ENCODE peak calls at places on chromosomes 11 and 22, in four cellular contexts. K is H1, I is WTC11, H is K562. R is an unnamed sample.

GRCh38 chr11:74338963-74339362 is 27.5 kb upstream of the P4HA3 start:
- DNase-seq in I (no peak), K (no peak), H (no peak), R (no peak)

GRCh38 chr22:44446483-44446882 is 51.5 kb downstream of the RTL6 start:
- DNase-seq in K (no peak), I (no peak), H (no peak), R (no peak)

GRCh38 chr22:29631725-29632124 is 28.3 kb downstream of the NF2 start:
- DNase-seq in H (no peak), I (no peak), K (no peak), R (no peak)

GRCh38 chr11:27158763-27159679 is 118.4 kb downstream of the BBOX1 start:
- DNase-seq in H (peak), I (peak), K (peak), R (peak)

GRCh38 chr11:2902784-2903671 is 17.5 kb upstream of the CDKN1C start:
- DNase-seq in K (no peak), I (no peak), H (no peak), R (no peak)

GRCh38 chr11:24593332-24593731 is 96.5 kb downstream of the LUZP2 start:
- DNase-seq in H (no peak), I (no peak), K (no peak), R (no peak)

GRCh38 chr11:131044851-131045250 is 128.6 kb upstream of the SNX19 start:
- DNase-seq in I (no peak), H (no peak), K (no peak), R (no peak)

GRCh38 chr11:11416917-11417316 is 63.9 kb upstream of the CSNK2A3 start:
- DNase-seq in K (no peak), H (no peak), I (no peak), R (no peak)

GRCh38 chr11:65918211-65919150 is at the start of gene C11orf68:
- DNase-seq in H (peak), K (no peak), I (peak), R (no peak)

GRCh38 chr11:96205460-96205809 is 137.6 kb downstream of the MAML2 start:
- DNase-seq in H (no peak), K (no peak), I (no peak), R (no peak)

GRCh38 chr11:10303558-10304363 is 1.1 kb upstream of the ADM start:
- DNase-seq in I (peak), K (no peak), H (peak), R (peak)

GRCh38 chr11:87878373-87878779 is 296.9 kb downstream of the RAB38 start:
- DNase-seq in I (no peak), H (peak), K (no peak), R (no peak)

GRCh38 chr11:7376386-7376785 is 108.9 kb upstream of the OLFML1 start:
- DNase-seq in K (no peak), I (no peak), H (no peak), R (no peak)

GRCh38 chr22:47073101-47073500 is 310.7 kb downstream of the TBC1D22A start:
- DNase-seq in H (no peak), I (no peak), K (no peak), R (no peak)

GRCh38 chr11:12045914-12046635 is 37.6 kb upstream of the DKK3 start:
- DNase-seq in I (no peak), K (no peak), H (no peak), R (no peak)

GRCh38 chr22:32327066-32327465 is 30.6 kb upstream of the RFPL3 start:
- DNase-seq in K (no peak), H (no peak), I (no peak), R (no peak)

GRCh38 chr11:65505434-65506315 is 6.8 kb downstream of the MALAT1 start:
- DNase-seq in K (no peak), I (no peak), H (peak), R (no peak)

GRCh38 chr11:130442728-130443127 is 5.7 kb upstream of the ADAMTS15 start:
- DNase-seq in K (no peak), I (no peak), H (no peak), R (no peak)

GRCh38 chr11:14634813-14635212 is 8.8 kb upstream of the PDE3B start:
- DNase-seq in K (no peak), I (no peak), H (no peak), R (no peak)

GRCh38 chr11:108568183-108568858 is 25.2 kb downstream of the EXPH5 start:
- DNase-seq in H (no peak), K (no peak), I (no peak), R (no peak)

GRCh38 chr22:42678894-42679293 is 29.7 kb upstream of the CYB5R3 start:
- DNase-seq in H (no peak), I (no peak), K (no peak), R (no peak)

GRCh38 chr11:64373598-64373974 is 14.6 kb downstream of the RPS6KA4 start:
- DNase-seq in K (no peak), I (no peak), H (no peak), R (no peak)

GRCh38 chr22:19868773-19869471 is 14.2 kb upstream of the GNB1L start:
- DNase-seq in I (peak), K (no peak), H (no peak), R (no peak)

GRCh38 chr11:72519220-72519881 is 85.0 kb upstream of the CLPB start:
- DNase-seq in I (no peak), K (no peak), H (no peak), R (peak)

GRCh38 chr22:42317691-42318547 is 47.5 kb upstream of the TCF20 start:
- DNase-seq in H (no peak), K (no peak), I (peak), R (peak)

GRCh38 chr11:72831521-72832300 is 17.5 kb downstream of the ATG16L2 start:
- DNase-seq in K (peak), H (peak), I (peak), R (peak)

GRCh38 chr11:134235399-134235798 is 10.9 kb downstream of the VPS26B start:
- DNase-seq in K (no peak), H (no peak), I (no peak), R (no peak)

GRCh38 chr22:50723991-50724390 is 14.0 kb upstream of the ACR start:
- DNase-seq in I (no peak), H (no peak), K (no peak), R (no peak)

DNA sequence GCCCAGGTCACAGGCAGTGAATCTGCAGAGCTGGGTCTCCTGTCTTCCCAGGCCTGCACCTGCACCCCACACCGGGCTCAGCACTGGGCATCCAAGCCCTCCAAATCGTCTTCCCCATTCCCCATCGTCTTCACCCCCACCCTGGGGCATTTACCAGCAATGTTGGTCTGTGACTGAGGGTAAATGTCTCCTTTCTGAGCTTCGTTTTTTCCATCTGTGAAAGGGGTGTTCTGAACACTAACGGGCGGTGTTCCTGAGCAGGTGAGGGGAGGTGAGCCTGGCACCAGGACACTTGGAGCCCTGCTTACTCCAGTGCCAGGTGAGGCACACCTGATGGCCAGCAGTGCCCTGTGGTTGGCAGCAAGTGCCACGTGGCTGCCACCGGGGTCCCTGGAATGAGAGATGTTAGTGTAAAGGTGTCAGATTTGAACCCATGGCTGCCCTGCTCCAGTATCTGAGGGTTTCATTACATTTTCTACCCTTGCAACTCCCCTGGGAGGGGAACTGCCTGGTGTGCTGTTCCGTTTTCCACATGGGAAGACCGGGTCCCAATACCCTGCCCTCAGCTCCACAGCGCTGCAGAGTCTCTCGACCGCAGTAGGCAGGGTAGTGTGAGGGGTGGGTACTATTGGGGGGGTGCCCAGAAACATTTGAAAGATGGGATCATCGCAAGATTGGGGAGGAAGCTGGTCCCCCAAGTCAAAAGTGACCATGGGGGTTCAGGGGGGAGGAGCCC is 1.9 kb downstream of the CDC42EP1 start:
- DNase-seq in H (no peak), I (no peak), K (no peak), R (no peak)
- TF ChIP-seq TEAD4 in H (no peak), I (no peak), K (no peak), R (no peak)

DNA sequence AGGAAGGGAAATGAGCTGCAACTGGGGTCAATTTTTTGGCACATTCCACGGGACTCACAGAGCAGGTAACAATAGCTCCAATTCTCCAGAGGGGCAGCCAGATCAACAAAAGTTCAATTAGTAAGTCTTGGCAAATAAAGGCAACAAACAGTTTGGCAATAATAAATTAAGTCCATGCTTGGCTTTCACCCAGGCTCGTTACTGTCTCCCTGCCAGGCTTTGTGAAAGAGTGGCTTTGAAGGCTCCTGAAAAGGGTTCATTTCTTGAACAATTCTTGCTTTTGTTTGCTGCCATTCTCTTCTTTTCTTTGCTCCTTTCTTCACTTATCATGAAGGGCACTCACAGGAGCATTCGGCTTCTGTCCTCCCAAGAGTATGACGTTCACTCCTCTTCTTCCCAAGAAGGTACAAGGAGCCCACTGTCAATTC is 123.4 kb downstream of the APIP start:
- DNase-seq in H (no peak), K (no peak), I (no peak), R (no peak)
- TF ChIP-seq TEAD4 in H (no peak), K (no peak), I (no peak), R (no peak)

DNA sequence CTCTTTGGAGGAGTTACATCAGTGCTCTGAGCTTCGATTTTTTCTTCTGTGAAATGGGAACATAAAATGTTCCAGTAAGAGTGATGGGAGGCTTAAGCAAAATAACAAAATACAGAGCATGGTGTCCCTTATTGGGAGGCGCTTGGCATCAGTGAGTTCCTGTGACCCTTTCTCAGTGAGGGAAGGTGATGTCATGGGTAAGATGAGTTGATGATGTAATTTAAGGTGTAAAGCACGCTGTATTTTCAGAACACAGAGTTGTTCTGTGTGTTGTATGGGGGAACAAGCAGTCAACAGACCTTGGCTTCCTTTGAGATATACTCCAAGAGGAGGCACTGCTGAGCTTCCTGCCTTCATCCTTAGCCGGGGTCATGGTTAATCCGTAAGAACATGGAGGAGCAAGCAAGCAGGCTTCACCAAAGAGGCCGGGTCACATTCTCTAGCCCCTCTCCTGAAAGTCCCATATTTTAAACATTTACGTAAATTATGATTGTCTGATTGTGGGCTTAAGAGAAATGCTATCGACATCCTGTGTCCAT is 266.7 kb downstream of the LARGE1 start:
- DNase-seq in I (no peak), H (no peak), K (no peak), R (no peak)
- TF ChIP-seq TEAD4 in I (no peak), H (no peak), K (no peak), R (no peak)

GRCh38 chr11:110474578-110474977 is 44.8 kb downstream of the FDX1 start:
- DNase-seq in K (no peak), H (no peak), I (no peak), R (no peak)

GRCh38 chr11:110479070-110479444 is 49.3 kb downstream of the FDX1 start:
- DNase-seq in I (no peak), K (no peak), H (no peak), R (no peak)

GRCh38 chr11:110478410-110478809 is 48.7 kb downstream of the FDX1 start:
- DNase-seq in I (peak), K (no peak), H (peak), R (no peak)

GRCh38 chr11:110481523-110481922 is 51.8 kb downstream of the FDX1 start:
- DNase-seq in K (no peak), I (no peak), H (peak), R (no peak)

DNA sequence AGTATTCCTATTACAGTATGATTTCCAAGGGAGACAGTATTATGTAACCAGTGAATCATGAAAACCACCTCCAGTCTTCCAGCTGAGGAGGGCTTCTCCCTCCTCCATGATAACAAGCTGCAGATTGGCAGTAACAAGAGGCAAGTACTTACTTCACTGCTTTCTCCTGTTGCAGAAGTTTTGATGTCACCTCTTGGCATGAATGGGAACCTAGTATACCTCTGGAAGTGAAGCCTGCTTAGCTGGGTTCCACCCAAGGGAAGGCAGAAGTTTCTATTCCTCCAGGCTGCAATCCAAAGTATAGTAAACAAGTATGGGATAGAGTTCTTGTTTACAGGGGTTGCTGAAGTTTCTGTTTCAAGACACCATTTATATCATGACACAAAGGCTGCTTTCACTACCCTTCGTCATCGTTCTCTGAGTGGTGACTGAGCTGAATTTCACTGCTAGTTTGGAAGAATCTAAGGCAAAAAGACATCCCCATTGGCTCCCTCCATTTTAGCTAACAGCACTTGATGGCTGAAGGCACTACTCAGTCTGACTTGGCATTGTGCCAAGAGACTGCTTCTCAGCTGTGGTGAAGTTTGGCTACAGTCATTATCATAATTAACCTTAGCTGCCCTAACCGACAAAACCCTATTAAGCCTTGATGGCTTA is 49.8 kb downstream of the FDX1 start:
- DNase-seq in I (no peak), H (peak), K (no peak), R (no peak)
- TF ChIP-seq TEAD4 in I (no peak), H (no peak), K (no peak), R (no peak)

GRCh38 chr11:30815619-30816018 is 229.5 kb upstream of the MPPED2 start:
- DNase-seq in I (no peak), K (no peak), H (no peak), R (no peak)
- TF ChIP-seq TEAD4 in I (no peak), K (no peak), H (no peak), R (no peak)

GRCh38 chr11:69644071-69644961 is 3.4 kb downstream of the CCND1 start:
- DNase-seq in K (no peak), H (peak), I (no peak), R (peak)
- TF ChIP-seq TEAD4 in K (no peak), H (no peak), I (no peak), R (no peak)

GRCh38 chr11:100920571-100920970 is 209.0 kb downstream of the PGR start:
- DNase-seq in K (no peak), H (no peak), I (no peak), R (no peak)

GRCh38 chr11:100914415-100914814 is 215.2 kb downstream of the PGR start:
- DNase-seq in H (no peak), I (no peak), K (no peak), R (no peak)

GRCh38 chr11:100922116-100922515 is 207.5 kb downstream of the PGR start:
- DNase-seq in H (no peak), I (no peak), K (no peak), R (no peak)

GRCh38 chr11:100923555-100923954 is 206.1 kb downstream of the PGR start:
- DNase-seq in K (no peak), I (no peak), H (no peak), R (no peak)

GRCh38 chr11:100918551-100919500 is 210.8 kb downstream of the PGR start:
- DNase-seq in H (peak), K (no peak), I (no peak), R (no peak)
- TF ChIP-seq TEAD4 in H (no peak), K (no peak), I (no peak), R (no peak)

DNA sequence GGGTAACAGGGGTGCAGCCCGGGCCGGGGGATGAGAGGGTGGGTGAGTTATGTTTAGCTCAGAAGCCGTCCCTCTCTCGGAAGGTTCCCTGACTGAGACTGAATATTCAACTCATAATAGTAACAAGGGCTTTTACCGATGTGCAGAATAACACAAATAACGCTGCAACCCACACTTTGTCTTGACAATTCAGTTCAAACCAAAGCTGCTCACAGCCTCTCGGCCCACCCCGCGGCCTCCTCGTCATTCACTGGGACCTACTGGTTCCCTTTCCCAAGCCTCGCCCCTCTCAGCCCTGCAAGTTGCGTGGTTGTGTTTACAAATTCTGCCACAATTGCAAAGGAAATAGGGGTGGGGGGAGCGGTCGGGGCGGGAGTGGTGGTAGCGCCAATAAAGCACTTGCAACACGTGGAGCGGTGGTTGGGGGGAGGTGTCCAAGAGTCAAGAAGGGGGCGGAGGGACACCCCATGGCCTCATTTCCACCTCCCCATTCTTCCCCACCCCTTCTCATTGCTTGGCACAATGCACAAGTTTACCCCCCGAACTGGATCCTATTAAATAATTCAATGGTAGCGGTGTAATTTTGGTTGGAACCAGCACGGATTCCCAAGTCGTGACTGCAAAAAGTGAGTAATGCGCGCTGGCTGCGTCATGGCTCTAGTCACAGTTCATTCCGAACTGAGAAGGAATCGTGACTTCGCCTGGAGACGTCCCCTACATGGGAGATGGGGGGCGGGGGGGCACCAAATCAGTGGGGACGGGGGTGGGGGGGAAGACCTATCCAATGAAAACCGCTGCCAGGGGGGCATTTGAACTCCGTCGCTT is 102.0 kb upstream of the HSD17B12 start:
- DNase-seq in I (no peak), H (no peak), K (no peak), R (no peak)
- TF ChIP-seq TEAD4 in I (no peak), H (no peak), K (no peak), R (no peak)

DNA sequence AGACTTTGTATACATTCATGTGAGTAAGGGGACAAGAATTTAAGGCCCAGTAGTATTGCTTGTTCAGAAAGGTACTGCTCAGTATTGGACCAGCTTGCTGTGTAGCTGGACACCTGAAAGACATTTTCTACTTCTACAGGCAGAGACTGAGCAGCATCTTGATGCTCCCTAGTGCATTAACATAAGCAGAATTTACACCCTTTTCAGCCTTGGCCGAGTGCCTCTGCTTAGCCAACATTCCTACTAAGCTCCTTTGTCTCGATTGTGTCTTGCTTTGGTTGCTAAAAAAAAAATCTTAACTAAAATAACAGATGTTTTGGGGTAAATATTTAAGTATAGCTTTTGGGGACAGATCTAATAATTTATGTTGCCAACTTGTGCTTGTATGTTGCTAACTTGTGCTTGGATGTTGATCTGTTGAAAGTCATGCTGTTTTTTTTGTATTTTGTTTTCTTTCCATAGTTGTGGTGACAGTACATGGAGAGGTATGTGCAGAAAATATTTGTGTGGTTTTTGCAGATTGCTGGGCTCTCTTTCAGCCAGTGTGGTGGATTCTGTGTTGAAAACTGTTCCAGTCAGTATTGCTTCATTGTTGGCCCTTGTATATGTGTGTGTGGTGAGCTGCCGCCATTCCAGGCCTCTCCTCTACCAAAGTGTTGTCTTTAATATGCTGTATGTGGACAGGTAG is 3.7 kb downstream of the PTS start:
- DNase-seq in H (no peak), I (no peak), K (no peak), R (no peak)
- TF ChIP-seq TEAD4 in H (no peak), I (no peak), K (no peak), R (no peak)